ENCODE peak calls at places on chromosomes 12 and 14, in seven cellular contexts. M is K562, K is transverse colon, I is ovary, V is A549, U is suprapubic skin, O is stomach. P is an unnamed sample.

GRCh38 chr14:56817396-56817921 is 7.2 kb upstream of the OTX2 start:
- DNase-seq in U (no peak), V (no peak), I (no peak), M (no peak), O (no peak), K (no peak), P (no peak)

GRCh38 chr12:89960011-89960507 is 251.4 kb upstream of the ATP2B1 start:
- DNase-seq in I (no peak), M (no peak), O (no peak), K (no peak), V (no peak), U (no peak), P (no peak)

GRCh38 chr12:113961921-113962710 is 4.0 kb downstream of the RBM19 start:
- DNase-seq in O (no peak), V (no peak), M (no peak), I (no peak), K (no peak), U (no peak), P (no peak)

GRCh38 chr12:108629824-108630476 is 3.7 kb downstream of the SELPLG start:
- DNase-seq in M (peak), I (no peak), U (no peak), K (no peak), O (no peak), V (no peak), P (no peak)

GRCh38 chr12:103930787-103931536 is 752 bp downstream of the HSP90B1 start:
- DNase-seq in M (peak), K (peak), U (peak), V (no peak), O (peak), I (peak), P (no peak)

GRCh38 chr12:3086729-3087323 is 9.6 kb downstream of the TSPAN9 start:
- DNase-seq in I (no peak), K (no peak), U (no peak), O (no peak), V (no peak), M (no peak), P (no peak)

GRCh38 chr12:28162697-28163096 is 27.6 kb upstream of the CCDC91 start:
- DNase-seq in M (no peak), V (no peak), O (no peak), I (no peak), K (no peak), U (no peak), P (no peak)

GRCh38 chr14:73935666-73936065 is 14.2 kb downstream of the FAM161B start:
- DNase-seq in V (peak), K (no peak), M (peak), U (no peak), I (no peak), O (no peak), P (no peak)

GRCh38 chr12:95072900-95073697 is at the start of gene NR2C1:
- DNase-seq in O (peak), V (peak), I (peak), K (peak), U (peak), M (peak), P (peak)

GRCh38 chr14:31207287-31207745 is 277 bp downstream of the HECTD1 start:
- DNase-seq in I (peak), U (no peak), O (no peak), V (no peak), K (no peak), M (no peak), P (peak)
- TF ChIP-seq EP300 in I (no peak), U (no peak), O (no peak), V (no peak), K (no peak), M (no peak), P (no peak)

GRCh38 chr14:54564071-54564798 is 2.7 kb upstream of the SAMD4A start:
- DNase-seq in U (no peak), V (peak), I (no peak), O (no peak), K (no peak), M (peak), P (no peak)
- H3K4me3 ChIP-seq in U (peak), V (peak), I (peak), O (peak), K (peak), M (no peak), P (peak)

GRCh38 chr14:72615511-72616121 is 278.3 kb downstream of the DPF3 start:
- DNase-seq in K (no peak), O (no peak), V (no peak), I (no peak), M (no peak), U (no peak), P (no peak)
- TF ChIP-seq EP300 in K (no peak), O (no peak), V (no peak), I (no peak), M (no peak), U (no peak), P (no peak)

DNA sequence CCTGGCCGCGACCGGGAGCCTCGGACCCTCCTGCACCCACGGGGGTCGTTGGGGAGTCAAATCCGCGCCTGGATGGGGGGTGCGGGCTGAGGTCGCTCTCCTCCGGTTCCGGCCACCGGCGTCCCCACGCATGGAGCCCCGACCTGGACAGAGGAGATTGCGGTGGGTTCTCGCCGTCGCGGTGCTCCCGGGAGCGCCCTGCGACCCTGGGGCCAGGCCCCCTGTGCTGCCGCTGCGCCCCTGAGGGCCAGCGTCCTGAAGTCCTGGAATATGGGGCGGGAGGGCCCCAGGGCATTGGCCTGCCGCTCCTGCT is 345 bp downstream of the ASPG start:
- DNase-seq in I (no peak), O (no peak), U (no peak), V (no peak), M (no peak), K (no peak), P (no peak)
- H3K4me3 ChIP-seq in I (peak), O (peak), U (peak), V (peak), M (no peak), K (peak), P (peak)

GRCh38 chr12:9662488-9662887 is 7.0 kb upstream of the CLEC2D start:
- DNase-seq in I (no peak), K (no peak), V (no peak), O (no peak), U (no peak), M (no peak), P (no peak)

GRCh38 chr12:9669019-9669326 is 540 bp upstream of the CLEC2D start:
- DNase-seq in V (no peak), U (no peak), M (no peak), O (no peak), I (no peak), K (no peak), P (no peak)

GRCh38 chr12:9669534-9669933 is at the start of gene CLEC2D:
- DNase-seq in V (no peak), O (no peak), K (no peak), U (no peak), I (no peak), M (no peak), P (no peak)

GRCh38 chr12:9668141-9669018 is 1.1 kb upstream of the CLEC2D start:
- DNase-seq in U (no peak), V (no peak), K (no peak), O (no peak), I (no peak), M (no peak), P (no peak)

GRCh38 chr12:9667403-9667802 is 2.1 kb upstream of the CLEC2D start:
- DNase-seq in V (no peak), I (no peak), U (no peak), M (no peak), K (no peak), O (no peak), P (no peak)
- TF ChIP-seq EP300 in V (no peak), I (no peak), U (no peak), M (no peak), K (no peak), O (no peak), P (no peak)

P was measured in tibial nerve.